ENCODE peak calls at places on chromosomes 2 and 18, in four cellular contexts. One of them, this sample, is unnamed.

GRCh38 chr18:77045682-77046081 is 86.9 kb downstream of the MBP start:
- DNase-seq in PC-9: no peak
- DNase-seq in K562: no peak
- DNase-seq in CD4-positive, alpha-beta T cell: no peak
- DNase-seq in this sample: no peak

GRCh38 chr18:6557470-6558245 is 142.9 kb upstream of the L3MBTL4 start:
- DNase-seq in PC-9: no peak
- DNase-seq in CD4-positive, alpha-beta T cell: no peak
- DNase-seq in K562: no peak
- DNase-seq in this sample: no peak

GRCh38 chr2:235901243-235901642 is 266.9 kb downstream of the GBX2 start:
- DNase-seq in CD4-positive, alpha-beta T cell: no peak
- DNase-seq in K562: no peak
- DNase-seq in PC-9: no peak
- DNase-seq in this sample: no peak

GRCh38 chr18:63648241-63648640 is 4.2 kb upstream of the SERPINB4 start:
- DNase-seq in CD4-positive, alpha-beta T cell: no peak
- DNase-seq in K562: no peak
- DNase-seq in PC-9: no peak
- DNase-seq in this sample: no peak

GRCh38 chr2:53545159-53546055 is 222.2 kb upstream of the CHAC2 start:
- DNase-seq in K562: no peak
- DNase-seq in CD4-positive, alpha-beta T cell: no peak
- DNase-seq in PC-9: no peak
- DNase-seq in this sample: no peak

GRCh38 chr2:100197643-100198153 is 55.3 kb upstream of the AFF3 start:
- DNase-seq in CD4-positive, alpha-beta T cell: no peak
- DNase-seq in K562: no peak
- DNase-seq in PC-9: no peak
- DNase-seq in this sample: no peak

GRCh38 chr2:109475531-109476210 is 138.1 kb downstream of the SEPTIN10 start:
- DNase-seq in K562: no peak
- DNase-seq in PC-9: peak; percentile 85
- DNase-seq in CD4-positive, alpha-beta T cell: no peak
- DNase-seq in this sample: peak; percentile 32

GRCh38 chr2:39370101-39370500 is 67.0 kb downstream of the MAP4K3 start:
- DNase-seq in CD4-positive, alpha-beta T cell: no peak
- DNase-seq in PC-9: no peak
- DNase-seq in K562: no peak
- DNase-seq in this sample: no peak

GRCh38 chr2:136072616-136073015 is 45.3 kb downstream of the CXCR4 start:
- DNase-seq in PC-9: no peak
- DNase-seq in CD4-positive, alpha-beta T cell: no peak
- DNase-seq in K562: no peak
- DNase-seq in this sample: no peak

GRCh38 chr2:72205546-72205863 is 57.8 kb upstream of the CYP26B1 start:
- DNase-seq in PC-9: no peak
- DNase-seq in CD4-positive, alpha-beta T cell: no peak
- DNase-seq in K562: no peak
- DNase-seq in this sample: no peak

GRCh38 chr2:96241901-96242611 is 23.7 kb downstream of the TMEM127 start:
- DNase-seq in CD4-positive, alpha-beta T cell: no peak
- DNase-seq in PC-9: peak; percentile 37
- DNase-seq in K562: no peak
- DNase-seq in this sample: peak; percentile 71

GRCh38 chr18:54223568-54224241 is 764 bp downstream of the MBD2 start:
- DNase-seq in CD4-positive, alpha-beta T cell: peak; percentile 12
- DNase-seq in K562: peak; percentile 28
- DNase-seq in PC-9: peak; percentile 77
- DNase-seq in this sample: peak; percentile 49

GRCh38 chr18:7696846-7697245 is 129.7 kb downstream of the PTPRM start:
- DNase-seq in CD4-positive, alpha-beta T cell: no peak
- DNase-seq in K562: no peak
- DNase-seq in PC-9: no peak
- DNase-seq in this sample: no peak

GRCh38 chr2:36698978-36699377 is 2.5 kb downstream of the VIT start:
- DNase-seq in CD4-positive, alpha-beta T cell: no peak
- DNase-seq in PC-9: no peak
- DNase-seq in K562: no peak
- DNase-seq in this sample: no peak

GRCh38 chr18:46140173-46140572 is 36.0 kb downstream of the HAUS1 start:
- DNase-seq in CD4-positive, alpha-beta T cell: no peak
- DNase-seq in PC-9: no peak
- DNase-seq in K562: no peak
- DNase-seq in this sample: no peak

GRCh38 chr2:207617011-207617671 is 8.1 kb downstream of the METTL21A start:
- DNase-seq in CD4-positive, alpha-beta T cell: no peak
- DNase-seq in K562: no peak
- DNase-seq in PC-9: peak; percentile 64
- DNase-seq in this sample: peak; percentile 77

GRCh38 chr2:124566518-124566970 is 541.5 kb downstream of the CNTNAP5 start:
- DNase-seq in PC-9: no peak
- DNase-seq in CD4-positive, alpha-beta T cell: no peak
- DNase-seq in K562: no peak
- DNase-seq in this sample: no peak

GRCh38 chr2:216327447-216327846 is 44.8 kb downstream of the MARCHF4 start:
- DNase-seq in CD4-positive, alpha-beta T cell: no peak
- DNase-seq in K562: no peak
- DNase-seq in PC-9: no peak
- DNase-seq in this sample: no peak

GRCh38 chr2:216328347-216328746 is 43.9 kb downstream of the MARCHF4 start:
- DNase-seq in CD4-positive, alpha-beta T cell: no peak
- DNase-seq in PC-9: no peak
- DNase-seq in K562: no peak
- DNase-seq in this sample: peak; percentile 34
- TF ChIP-seq CTCF in CD4-positive, alpha-beta T cell: no peak
- TF ChIP-seq CTCF in PC-9: no peak
- TF ChIP-seq CTCF in K562: peak; percentile 35
- TF ChIP-seq CTCF in this sample: no peak

GRCh38 chr2:169684135-169684565 is 10.1 kb downstream of the CFAP210 start:
- DNase-seq in CD4-positive, alpha-beta T cell: no peak
- DNase-seq in PC-9: no peak
- DNase-seq in K562: no peak
- DNase-seq in this sample: no peak
- TF ChIP-seq CTCF in CD4-positive, alpha-beta T cell: no peak
- TF ChIP-seq CTCF in PC-9: no peak
- TF ChIP-seq CTCF in K562: no peak
- TF ChIP-seq CTCF in this sample: no peak

DNA sequence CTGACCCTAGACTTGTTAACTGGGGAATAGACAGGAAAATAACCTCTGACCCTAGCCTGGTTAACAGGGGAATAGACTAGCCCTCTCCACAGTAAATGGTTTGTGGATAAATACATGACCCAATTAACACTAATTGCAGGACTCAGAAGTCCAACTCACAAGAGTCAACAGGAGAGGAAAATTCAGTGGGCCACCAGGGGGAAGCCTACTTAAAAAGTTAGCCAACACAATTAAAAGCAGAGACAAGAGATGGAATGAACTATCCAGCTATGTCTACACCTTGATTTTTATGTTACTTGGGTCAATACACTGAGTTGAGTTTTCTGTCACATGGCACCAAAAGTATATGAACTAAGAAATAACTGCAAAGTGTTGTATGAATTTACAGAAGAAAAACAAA is 158.8 kb upstream of the SLC39A10 start:
- DNase-seq in CD4-positive, alpha-beta T cell: peak; percentile 39
- DNase-seq in PC-9: no peak
- DNase-seq in K562: no peak
- DNase-seq in this sample: peak; percentile 4
- TF ChIP-seq CTCF in CD4-positive, alpha-beta T cell: peak; percentile 79
- TF ChIP-seq CTCF in PC-9: peak; percentile 38
- TF ChIP-seq CTCF in K562: peak; percentile 26
- TF ChIP-seq CTCF in this sample: no peak

GRCh38 chr2:165239230-165239629 is at the start of gene SCN2A:
- DNase-seq in K562: peak; percentile 10
- DNase-seq in CD4-positive, alpha-beta T cell: no peak
- DNase-seq in PC-9: no peak
- DNase-seq in this sample: peak; percentile 14
- TF ChIP-seq CTCF in K562: peak; percentile 13
- TF ChIP-seq CTCF in CD4-positive, alpha-beta T cell: peak; percentile 34
- TF ChIP-seq CTCF in PC-9: peak; percentile 63
- TF ChIP-seq CTCF in this sample: peak; percentile 59

GRCh38 chr2:162258169-162258568 is 14.9 kb upstream of the FAP start:
- DNase-seq in K562: no peak
- DNase-seq in PC-9: no peak
- DNase-seq in CD4-positive, alpha-beta T cell: no peak
- DNase-seq in this sample: no peak
- TF ChIP-seq CTCF in K562: no peak
- TF ChIP-seq CTCF in PC-9: no peak
- TF ChIP-seq CTCF in CD4-positive, alpha-beta T cell: no peak
- TF ChIP-seq CTCF in this sample: no peak

GRCh38 chr2:169225233-169225750 is 137.0 kb downstream of the LRP2 start:
- DNase-seq in PC-9: no peak
- DNase-seq in K562: no peak
- DNase-seq in CD4-positive, alpha-beta T cell: no peak
- DNase-seq in this sample: no peak
- TF ChIP-seq CTCF in PC-9: no peak
- TF ChIP-seq CTCF in K562: no peak
- TF ChIP-seq CTCF in CD4-positive, alpha-beta T cell: no peak
- TF ChIP-seq CTCF in this sample: no peak